ENCODE peak calls at places on chromosomes 7 and 10, in five cellular contexts. Q, Z, B, D and M are unnamed samples.

GRCh38 chr10:108894402-108895301 is 1028.7 kb downstream of the XPNPEP1 start:
- DNase-seq in Q (no peak), Z (no peak), B (no peak), D (no peak), M (no peak)

GRCh38 chr10:75754096-75754495 is 322.7 kb downstream of the LRMDA start:
- DNase-seq in Q (no peak), Z (no peak), B (no peak), D (no peak), M (no peak)

GRCh38 chr10:96645191-96645721 is 58.4 kb upstream of the TM9SF3 start:
- DNase-seq in Q (no peak), Z (no peak), B (no peak), D (peak; percentile 84), M (no peak)

GRCh38 chr7:67654622-67655021 is 658.0 kb downstream of the TYW1 start:
- DNase-seq in Q (no peak), Z (no peak), B (no peak), D (no peak), M (no peak)

GRCh38 chr7:117283371-117283770 is 39.5 kb downstream of the WNT2 start:
- DNase-seq in Q (peak; percentile 43), Z (no peak), B (no peak), D (no peak), M (no peak)

GRCh38 chr7:55247466-55247865 is 117.7 kb upstream of the LANCL2 start:
- DNase-seq in Q (no peak), Z (no peak), B (no peak), D (no peak), M (no peak)

GRCh38 chr7:143321734-143322133 is 5.8 kb downstream of the CLCN1 start:
- DNase-seq in Q (no peak), Z (no peak), B (no peak), D (no peak), M (no peak)

GRCh38 chr10:46547331-46547880 is 9.1 kb downstream of the GPRIN2 start:
- DNase-seq in Q (no peak), Z (peak; percentile 10), B (peak; percentile 13), D (peak; percentile 67), M (peak; percentile 3)

GRCh38 chr7:7201583-7202374 is 19.4 kb downstream of the C1GALT1 start:
- DNase-seq in Q (no peak), Z (no peak), B (no peak), D (peak; percentile 84), M (no peak)

GRCh38 chr7:84337386-84337785 is 142.8 kb upstream of the SEMA3A start:
- DNase-seq in Q (peak; percentile 24), Z (no peak), B (no peak), D (no peak), M (no peak)

GRCh38 chr7:41916450-41916927 is 213.6 kb upstream of the INHBA start:
- DNase-seq in Q (peak; percentile 93), Z (no peak), B (no peak), D (no peak), M (no peak)

GRCh38 chr7:131688738-131689661 is 132.6 kb upstream of the PODXL start:
- DNase-seq in Q (peak; percentile 6), Z (peak; percentile 69), B (peak; percentile 53), D (no peak), M (peak; percentile 35)

GRCh38 chr10:128475686-128476410 is 349.6 kb upstream of the MKI67 start:
- DNase-seq in Q (no peak), Z (no peak), B (no peak), D (no peak), M (no peak)
- H3K4me3 ChIP-seq in Q (no peak overlapping the region), Z (no peak overlapping the region), B (no peak overlapping the region), D (no peak overlapping the region), M (no peak overlapping the region)

GRCh38 chr7:127629268-127629854 is 11.4 kb upstream of the PAX4 start:
- DNase-seq in Q (no peak), Z (peak; percentile 78), B (no peak), D (no peak), M (no peak)

GRCh38 chr7:127632276-127632910 is 14.5 kb upstream of the PAX4 start:
- DNase-seq in Q (peak; percentile 73), Z (no peak), B (no peak), D (no peak), M (no peak)

DNA sequence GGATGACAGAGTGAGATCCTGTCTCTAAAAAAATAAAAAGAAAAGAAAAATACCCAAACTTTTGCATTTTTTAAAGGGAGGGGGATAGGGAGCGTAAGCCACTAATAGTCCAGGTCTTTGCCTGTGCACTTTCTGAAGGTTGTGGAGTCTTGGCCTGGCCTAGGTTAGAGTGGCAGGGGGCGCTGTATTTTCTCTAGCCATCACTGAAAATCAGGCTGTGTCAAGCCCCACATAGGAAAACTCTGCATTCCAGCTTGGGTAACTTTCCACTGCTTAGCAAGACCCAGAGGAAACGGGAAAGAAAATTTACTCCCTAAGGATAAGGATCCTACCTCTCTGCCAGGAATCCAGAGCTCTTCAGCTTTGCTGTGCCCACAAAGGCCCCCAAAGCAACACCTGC is 10.5 kb upstream of the PAX4 start:
- DNase-seq in Q (no peak), Z (no peak), B (no peak), D (no peak), M (no peak)
- H3K4me3 ChIP-seq in Q (no peak overlapping the region), Z (no peak overlapping the region), B (no peak overlapping the region), D (no peak overlapping the region), M (no peak overlapping the region)

GRCh38 chr10:22152403-22152802 is 65.4 kb downstream of the EBLN1 start:
- DNase-seq in Q (no peak), Z (no peak), B (no peak), D (no peak), M (no peak)
- H3K4me3 ChIP-seq in Q (no peak overlapping the region), Z (no peak overlapping the region), B (no peak overlapping the region), D (no peak overlapping the region), M (no peak overlapping the region)

GRCh38 chr10:5810235-5810634 is 3.0 kb downstream of the GDI2 start:
- DNase-seq in Q (no peak), Z (no peak), B (no peak), D (no peak), M (no peak)
- H3K4me3 ChIP-seq in Q (peak overlapping the region; percentile 92), Z (no peak overlapping the region), B (no peak overlapping the region), D (no peak overlapping the region), M (no peak overlapping the region)

GRCh38 chr7:111564078-111564477 is 1.8 kb upstream of the IMMP2L start:
- DNase-seq in Q (no peak), Z (no peak), B (no peak), D (no peak), M (no peak)
- H3K4me3 ChIP-seq in Q (no peak overlapping the region), Z (no peak overlapping the region), B (no peak overlapping the region), D (no peak overlapping the region), M (no peak overlapping the region)

DNA sequence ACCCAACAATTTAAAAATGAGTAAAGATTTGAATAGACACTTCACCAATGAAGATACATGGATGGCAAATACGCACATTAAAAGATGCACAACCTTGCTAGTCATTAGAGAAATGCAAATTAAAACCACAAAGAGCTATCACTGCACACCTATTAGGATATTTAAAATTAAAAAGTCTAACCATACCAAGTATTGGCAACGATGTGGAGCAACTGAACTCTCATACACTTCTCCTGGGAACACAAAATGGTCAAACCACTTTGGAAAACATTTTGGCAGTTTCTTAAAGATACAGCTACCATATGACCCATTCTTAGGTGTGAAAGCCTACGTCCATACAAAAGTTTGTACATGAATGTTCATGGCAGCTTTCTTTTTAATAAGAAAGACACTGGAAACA is 36.1 kb downstream of the DCLRE1C start:
- DNase-seq in Q (no peak), Z (no peak), B (no peak), D (no peak), M (no peak)
- H3K4me3 ChIP-seq in Q (no peak overlapping the region), Z (no peak overlapping the region), B (no peak overlapping the region), D (no peak overlapping the region), M (no peak overlapping the region)

DNA sequence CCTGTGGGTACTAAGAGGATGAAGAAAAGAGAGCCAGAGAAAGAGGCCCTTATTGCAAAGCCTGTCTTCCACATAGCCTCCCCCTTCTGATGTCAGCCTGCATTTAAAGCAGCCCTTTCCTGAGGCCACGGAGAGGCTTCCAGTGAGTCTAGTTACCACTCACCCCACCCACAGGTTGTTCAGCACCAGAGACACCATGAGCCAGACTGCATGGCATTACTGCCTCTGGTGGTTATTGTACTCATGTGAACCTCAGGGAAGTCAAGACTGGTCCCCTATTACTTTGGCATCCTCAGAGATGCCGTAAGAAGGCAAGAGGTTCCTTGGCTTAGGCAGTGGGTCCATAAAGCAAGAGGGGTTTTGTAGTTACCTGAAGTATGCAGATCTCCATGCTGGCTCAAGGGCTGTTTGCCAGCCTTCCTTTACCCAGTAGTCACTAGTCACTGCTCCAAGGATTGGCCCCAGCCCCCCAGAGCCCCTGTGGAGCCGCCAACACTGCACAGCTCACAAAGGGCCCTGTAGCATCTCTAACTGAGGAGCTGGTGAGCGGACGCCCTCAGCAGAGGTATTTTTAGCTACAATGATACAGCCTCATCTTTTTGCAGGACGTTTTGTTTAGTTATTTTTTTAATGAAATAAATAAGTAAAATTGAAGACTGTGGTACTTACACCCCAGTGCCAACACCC is 20.7 kb downstream of the LRRC4 start:
- DNase-seq in Q (no peak), Z (no peak), B (no peak), D (no peak), M (no peak)
- H3K4me3 ChIP-seq in Q (no peak overlapping the region), Z (no peak overlapping the region), B (no peak overlapping the region), D (no peak overlapping the region), M (no peak overlapping the region)

GRCh38 chr10:110212119-110213006 is 5.0 kb downstream of the MXI1 start:
- DNase-seq in Q (no peak), Z (no peak), B (no peak), D (peak; percentile 87), M (no peak)
- H3K4me3 ChIP-seq in Q (no peak overlapping the region), Z (no peak overlapping the region), B (no peak overlapping the region), D (peak overlapping the region; percentile 66), M (no peak overlapping the region)

DNA sequence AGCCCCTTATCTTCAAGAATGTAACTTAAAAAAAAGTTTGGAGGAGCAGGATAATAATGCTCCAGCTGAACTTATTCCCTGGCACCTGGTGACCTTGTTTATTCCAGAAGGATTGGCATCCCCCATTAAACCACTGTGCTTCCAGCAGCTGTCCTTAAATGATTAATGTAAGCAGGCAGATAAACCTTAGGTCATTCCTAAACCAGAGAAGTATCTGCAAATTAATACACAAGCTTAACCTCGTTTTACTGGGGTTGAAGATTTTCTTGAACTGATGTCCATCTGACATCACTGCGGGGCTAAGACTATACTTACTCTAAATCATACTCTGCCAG is 116.1 kb upstream of the PALS2 start:
- DNase-seq in Q (no peak), Z (no peak), B (no peak), D (no peak), M (no peak)
- H3K4me3 ChIP-seq in Q (no peak overlapping the region), Z (no peak overlapping the region), B (no peak overlapping the region), D (no peak overlapping the region), M (no peak overlapping the region)

DNA sequence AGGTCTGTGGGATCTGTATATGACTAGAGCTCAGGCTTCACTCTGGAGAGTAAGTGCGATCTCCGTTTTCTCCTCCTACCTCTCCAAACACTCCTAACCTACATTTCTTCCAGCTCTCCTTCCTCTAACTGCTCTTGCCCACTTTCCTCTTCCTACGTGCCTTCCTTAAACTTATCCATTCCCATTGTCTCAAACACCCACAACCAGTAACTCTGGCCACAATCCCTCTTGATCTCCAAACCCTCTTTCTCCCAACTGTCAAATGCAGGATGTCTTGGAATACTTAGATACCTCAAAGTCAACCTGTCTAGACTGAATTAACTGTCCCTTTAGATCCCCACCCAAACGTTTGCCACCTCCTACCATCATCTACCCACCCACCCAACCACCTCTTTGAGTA is 213.7 kb upstream of the KMT2E start:
- DNase-seq in Q (no peak), Z (no peak), B (no peak), D (no peak), M (no peak)
- H3K4me3 ChIP-seq in Q (no peak overlapping the region), Z (no peak overlapping the region), B (no peak overlapping the region), D (no peak overlapping the region), M (no peak overlapping the region)